ENCODE peak calls at places on chromosome 4, in ten cellular contexts. One of them, this sample, is unnamed.

GRCh38 chr4:53905935-53906377 is 158.4 kb downstream of the CHIC2 start:
- DNase-seq in SK-N-SH: peak; percentile 41
- DNase-seq in epithelial cell of esophagus: peak; percentile 75
- DNase-seq in AG10803: peak; percentile 78
- DNase-seq in bronchial epithelial cell: peak; percentile 62
- DNase-seq in uterus: peak; percentile 51
- DNase-seq in tibial artery: no peak
- DNase-seq in colonic mucosa: peak; percentile 48
- DNase-seq in thoracic aorta: no peak
- DNase-seq in tibial nerve: no peak
- DNase-seq in this sample: peak; percentile 23

GRCh38 chr4:122746485-122746965 is 14.0 kb downstream of the BBS12 start:
- DNase-seq in tibial nerve: no peak
- DNase-seq in bronchial epithelial cell: no peak
- DNase-seq in tibial artery: no peak
- DNase-seq in AG10803: no peak
- DNase-seq in thoracic aorta: no peak
- DNase-seq in epithelial cell of esophagus: no peak
- DNase-seq in colonic mucosa: no peak
- DNase-seq in uterus: no peak
- DNase-seq in SK-N-SH: no peak
- DNase-seq in this sample: no peak

GRCh38 chr4:22483551-22483981 is 32.3 kb downstream of the ADGRA3 start:
- DNase-seq in tibial artery: no peak
- DNase-seq in bronchial epithelial cell: peak; percentile 97
- DNase-seq in AG10803: peak; percentile 66
- DNase-seq in uterus: no peak
- DNase-seq in tibial nerve: no peak
- DNase-seq in thoracic aorta: no peak
- DNase-seq in colonic mucosa: no peak
- DNase-seq in SK-N-SH: no peak
- DNase-seq in epithelial cell of esophagus: peak; percentile 95
- DNase-seq in this sample: no peak

GRCh38 chr4:54484361-54484760 is 173.4 kb upstream of the KIT start:
- DNase-seq in AG10803: no peak
- DNase-seq in tibial artery: no peak
- DNase-seq in epithelial cell of esophagus: peak; percentile 97
- DNase-seq in colonic mucosa: no peak
- DNase-seq in bronchial epithelial cell: peak; percentile 61
- DNase-seq in SK-N-SH: no peak
- DNase-seq in uterus: no peak
- DNase-seq in thoracic aorta: no peak
- DNase-seq in tibial nerve: no peak
- DNase-seq in this sample: no peak

GRCh38 chr4:5166377-5166776 is 115.1 kb downstream of the STK32B start:
- DNase-seq in thoracic aorta: no peak
- DNase-seq in colonic mucosa: no peak
- DNase-seq in bronchial epithelial cell: no peak
- DNase-seq in tibial artery: no peak
- DNase-seq in SK-N-SH: no peak
- DNase-seq in AG10803: no peak
- DNase-seq in uterus: no peak
- DNase-seq in epithelial cell of esophagus: no peak
- DNase-seq in tibial nerve: no peak
- DNase-seq in this sample: no peak

GRCh38 chr4:152962160-152962559 is 26.0 kb downstream of the FHDC1 start:
- DNase-seq in AG10803: no peak
- DNase-seq in tibial nerve: no peak
- DNase-seq in tibial artery: no peak
- DNase-seq in epithelial cell of esophagus: no peak
- DNase-seq in uterus: no peak
- DNase-seq in bronchial epithelial cell: no peak
- DNase-seq in SK-N-SH: no peak
- DNase-seq in thoracic aorta: no peak
- DNase-seq in colonic mucosa: no peak
- DNase-seq in this sample: no peak

GRCh38 chr4:173214231-173214630 is 45.6 kb downstream of the GALNT7 start:
- DNase-seq in tibial nerve: no peak
- DNase-seq in tibial artery: no peak
- DNase-seq in epithelial cell of esophagus: no peak
- DNase-seq in colonic mucosa: no peak
- DNase-seq in thoracic aorta: no peak
- DNase-seq in SK-N-SH: no peak
- DNase-seq in AG10803: no peak
- DNase-seq in bronchial epithelial cell: no peak
- DNase-seq in uterus: no peak
- DNase-seq in this sample: no peak

GRCh38 chr4:12379191-12379590 is 950.5 kb upstream of the HS3ST1 start:
- DNase-seq in thoracic aorta: no peak
- DNase-seq in AG10803: no peak
- DNase-seq in colonic mucosa: no peak
- DNase-seq in uterus: no peak
- DNase-seq in SK-N-SH: no peak
- DNase-seq in epithelial cell of esophagus: no peak
- DNase-seq in tibial nerve: no peak
- DNase-seq in bronchial epithelial cell: no peak
- DNase-seq in tibial artery: no peak
- DNase-seq in this sample: no peak

GRCh38 chr4:100609810-100610209 is 92.0 kb upstream of the EMCN start:
- DNase-seq in colonic mucosa: no peak
- DNase-seq in tibial artery: no peak
- DNase-seq in tibial nerve: no peak
- DNase-seq in bronchial epithelial cell: no peak
- DNase-seq in epithelial cell of esophagus: no peak
- DNase-seq in SK-N-SH: no peak
- DNase-seq in thoracic aorta: no peak
- DNase-seq in uterus: no peak
- DNase-seq in AG10803: no peak
- DNase-seq in this sample: no peak

GRCh38 chr4:97942951-97943350 is 200.3 kb downstream of the STPG2 start:
- DNase-seq in AG10803: no peak
- DNase-seq in epithelial cell of esophagus: peak; percentile 68
- DNase-seq in tibial artery: no peak
- DNase-seq in thoracic aorta: no peak
- DNase-seq in colonic mucosa: no peak
- DNase-seq in uterus: no peak
- DNase-seq in tibial nerve: no peak
- DNase-seq in bronchial epithelial cell: peak; percentile 36
- DNase-seq in SK-N-SH: no peak
- DNase-seq in this sample: no peak

GRCh38 chr4:110630621-110631402 is 7.9 kb upstream of the PITX2 start:
- DNase-seq in bronchial epithelial cell: no peak
- DNase-seq in epithelial cell of esophagus: no peak
- DNase-seq in SK-N-SH: no peak
- DNase-seq in thoracic aorta: no peak
- DNase-seq in AG10803: no peak
- DNase-seq in tibial artery: no peak
- DNase-seq in tibial nerve: no peak
- DNase-seq in colonic mucosa: no peak
- DNase-seq in uterus: no peak
- DNase-seq in this sample: no peak

GRCh38 chr4:181659202-181659601 is 584.0 kb upstream of the TENM3 start:
- DNase-seq in colonic mucosa: no peak
- DNase-seq in epithelial cell of esophagus: no peak
- DNase-seq in bronchial epithelial cell: no peak
- DNase-seq in tibial nerve: no peak
- DNase-seq in uterus: no peak
- DNase-seq in AG10803: peak; percentile 47
- DNase-seq in tibial artery: no peak
- DNase-seq in SK-N-SH: no peak
- DNase-seq in thoracic aorta: no peak
- DNase-seq in this sample: no peak

GRCh38 chr4:92450694-92451093 is 146.9 kb downstream of the GRID2 start:
- DNase-seq in AG10803: no peak
- DNase-seq in uterus: no peak
- DNase-seq in SK-N-SH: no peak
- DNase-seq in epithelial cell of esophagus: no peak
- DNase-seq in tibial artery: no peak
- DNase-seq in tibial nerve: no peak
- DNase-seq in bronchial epithelial cell: no peak
- DNase-seq in colonic mucosa: no peak
- DNase-seq in thoracic aorta: no peak
- DNase-seq in this sample: no peak

GRCh38 chr4:100738388-100739165 is 220.8 kb upstream of the EMCN start:
- DNase-seq in AG10803: peak; percentile 68
- DNase-seq in thoracic aorta: peak; percentile 18
- DNase-seq in epithelial cell of esophagus: peak; percentile 97
- DNase-seq in uterus: peak; percentile 38
- DNase-seq in colonic mucosa: peak; percentile 38
- DNase-seq in bronchial epithelial cell: peak; percentile 99
- DNase-seq in SK-N-SH: no peak
- DNase-seq in tibial artery: peak; percentile 25
- DNase-seq in tibial nerve: no peak
- DNase-seq in this sample: peak; percentile 69

GRCh38 chr4:131054489-131055019 is 1958.6 kb downstream of the C4orf33 start:
- DNase-seq in thoracic aorta: no peak
- DNase-seq in bronchial epithelial cell: peak; percentile 8
- DNase-seq in tibial nerve: no peak
- DNase-seq in uterus: no peak
- DNase-seq in colonic mucosa: no peak
- DNase-seq in AG10803: no peak
- DNase-seq in tibial artery: no peak
- DNase-seq in epithelial cell of esophagus: peak; percentile 40
- DNase-seq in SK-N-SH: no peak
- DNase-seq in this sample: no peak

GRCh38 chr4:26320159-26320452 is 708 bp upstream of the RBPJ start:
- DNase-seq in tibial nerve: no peak
- DNase-seq in thoracic aorta: no peak
- DNase-seq in epithelial cell of esophagus: no peak
- DNase-seq in tibial artery: no peak
- DNase-seq in bronchial epithelial cell: peak; percentile 41
- DNase-seq in AG10803: peak; percentile 39
- DNase-seq in uterus: no peak
- DNase-seq in SK-N-SH: no peak
- DNase-seq in colonic mucosa: no peak
- DNase-seq in this sample: no peak

GRCh38 chr4:57426779-57427395 is 316.7 kb upstream of the IGFBP7 start:
- DNase-seq in AG10803: peak; percentile 68
- DNase-seq in colonic mucosa: peak; percentile 65
- DNase-seq in bronchial epithelial cell: peak; percentile 55
- DNase-seq in SK-N-SH: peak; percentile 66
- DNase-seq in tibial artery: peak; percentile 48
- DNase-seq in uterus: no peak
- DNase-seq in epithelial cell of esophagus: peak; percentile 80
- DNase-seq in thoracic aorta: peak; percentile 6
- DNase-seq in tibial nerve: peak; percentile 21
- DNase-seq in this sample: no peak

GRCh38 chr4:69060651-69061308 is 35.5 kb upstream of the UGT2B7 start:
- DNase-seq in thoracic aorta: no peak
- DNase-seq in colonic mucosa: no peak
- DNase-seq in epithelial cell of esophagus: peak; percentile 21
- DNase-seq in bronchial epithelial cell: no peak
- DNase-seq in tibial nerve: no peak
- DNase-seq in AG10803: no peak
- DNase-seq in SK-N-SH: no peak
- DNase-seq in uterus: no peak
- DNase-seq in tibial artery: no peak
- DNase-seq in this sample: no peak

DNA sequence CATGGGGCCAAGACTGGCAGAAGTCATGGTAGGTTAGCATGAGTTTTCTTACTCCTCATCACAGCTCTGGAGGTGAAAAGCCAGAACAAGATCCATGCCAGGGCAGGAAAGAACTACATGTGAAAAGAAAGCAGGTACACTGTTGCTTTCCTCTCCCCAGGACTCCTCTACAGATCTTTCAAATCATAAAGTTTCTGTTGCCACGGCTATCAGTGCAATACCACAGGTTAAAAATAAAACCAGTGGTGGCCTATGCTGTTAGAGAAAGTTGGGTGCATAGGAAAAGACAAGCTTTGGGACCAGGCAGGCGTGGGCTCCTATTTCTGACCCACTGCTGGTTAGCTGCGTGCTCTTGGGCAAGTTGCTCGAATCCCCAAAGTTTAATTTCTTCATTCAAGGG is 81.4 kb downstream of the SH3RF1 start:
- DNase-seq in tibial nerve: no peak
- DNase-seq in thoracic aorta: no peak
- DNase-seq in colonic mucosa: no peak
- DNase-seq in SK-N-SH: no peak
- DNase-seq in uterus: no peak
- DNase-seq in AG10803: no peak
- DNase-seq in bronchial epithelial cell: no peak
- DNase-seq in tibial artery: no peak
- DNase-seq in epithelial cell of esophagus: no peak
- DNase-seq in this sample: no peak
- H3K4me3 ChIP-seq in tibial nerve: no peak overlapping the region
- H3K4me3 ChIP-seq in thoracic aorta: no peak overlapping the region
- H3K4me3 ChIP-seq in colonic mucosa: no peak overlapping the region
- H3K4me3 ChIP-seq in SK-N-SH: no peak overlapping the region
- H3K4me3 ChIP-seq in uterus: no peak overlapping the region
- H3K4me3 ChIP-seq in AG10803: no peak overlapping the region
- H3K4me3 ChIP-seq in bronchial epithelial cell: no peak overlapping the region
- H3K4me3 ChIP-seq in tibial artery: no peak overlapping the region
- H3K4me3 ChIP-seq in epithelial cell of esophagus: no peak overlapping the region
- H3K4me3 ChIP-seq in this sample: no peak overlapping the region

GRCh38 chr4:2418652-2419571 is at the start of gene CFAP99:
- DNase-seq in uterus: peak; percentile 94
- DNase-seq in AG10803: peak; percentile 92
- DNase-seq in SK-N-SH: peak; percentile 98
- DNase-seq in colonic mucosa: peak; percentile 99
- DNase-seq in tibial nerve: peak; percentile 92
- DNase-seq in epithelial cell of esophagus: peak; percentile 97
- DNase-seq in thoracic aorta: peak; percentile 89
- DNase-seq in tibial artery: peak; percentile 96
- DNase-seq in bronchial epithelial cell: peak; percentile 84
- DNase-seq in this sample: peak; percentile 67
- TF ChIP-seq CTCF in uterus: peak; percentile 19
- TF ChIP-seq CTCF in AG10803: peak; percentile 8
- TF ChIP-seq CTCF in SK-N-SH: peak; percentile 17
- TF ChIP-seq CTCF in colonic mucosa: no peak
- TF ChIP-seq CTCF in tibial nerve: no peak
- TF ChIP-seq CTCF in epithelial cell of esophagus: peak; percentile 11
- TF ChIP-seq CTCF in thoracic aorta: no peak
- TF ChIP-seq CTCF in tibial artery: no peak
- TF ChIP-seq CTCF in bronchial epithelial cell: peak; percentile 1
- TF ChIP-seq CTCF in this sample: no peak

GRCh38 chr4:112895785-112896184 is 153.7 kb upstream of the ANK2 start:
- DNase-seq in tibial artery: no peak
- DNase-seq in thoracic aorta: no peak
- DNase-seq in epithelial cell of esophagus: peak; percentile 50
- DNase-seq in colonic mucosa: no peak
- DNase-seq in bronchial epithelial cell: peak; percentile 22
- DNase-seq in AG10803: peak; percentile 28
- DNase-seq in tibial nerve: no peak
- DNase-seq in uterus: no peak
- DNase-seq in SK-N-SH: no peak
- DNase-seq in this sample: peak; percentile 61
- H3K4me3 ChIP-seq in tibial artery: no peak overlapping the region
- H3K4me3 ChIP-seq in thoracic aorta: peak overlapping the region; percentile 9
- H3K4me3 ChIP-seq in epithelial cell of esophagus: no peak overlapping the region
- H3K4me3 ChIP-seq in colonic mucosa: no peak overlapping the region
- H3K4me3 ChIP-seq in bronchial epithelial cell: no peak overlapping the region
- H3K4me3 ChIP-seq in AG10803: no peak overlapping the region
- H3K4me3 ChIP-seq in tibial nerve: no peak overlapping the region
- H3K4me3 ChIP-seq in uterus: no peak overlapping the region
- H3K4me3 ChIP-seq in SK-N-SH: no peak overlapping the region
- H3K4me3 ChIP-seq in this sample: no peak overlapping the region

DNA sequence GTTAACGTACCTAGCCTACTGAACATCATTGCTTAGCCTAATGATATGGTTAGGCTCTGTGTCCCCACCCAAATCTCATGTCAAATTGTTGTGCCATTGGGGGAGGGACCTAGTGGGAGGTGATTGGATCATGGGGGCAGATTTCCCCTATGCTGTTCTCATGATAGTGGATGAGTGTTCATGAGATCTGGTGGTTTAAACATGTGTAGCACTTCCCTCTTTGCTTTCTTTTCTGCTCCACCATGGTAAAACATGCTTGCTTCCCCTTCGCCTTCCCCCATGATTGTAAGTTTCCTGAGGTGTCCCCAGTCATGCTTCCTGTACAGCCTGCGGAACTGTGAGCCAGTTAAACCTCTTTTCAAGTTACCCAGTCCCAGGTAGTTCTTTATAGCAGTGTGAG is 102.6 kb downstream of the RAPGEF2 start:
- DNase-seq in thoracic aorta: no peak
- DNase-seq in SK-N-SH: no peak
- DNase-seq in AG10803: no peak
- DNase-seq in epithelial cell of esophagus: no peak
- DNase-seq in tibial nerve: no peak
- DNase-seq in bronchial epithelial cell: no peak
- DNase-seq in uterus: no peak
- DNase-seq in colonic mucosa: no peak
- DNase-seq in tibial artery: no peak
- DNase-seq in this sample: no peak
- TF ChIP-seq CTCF in thoracic aorta: no peak
- TF ChIP-seq CTCF in SK-N-SH: no peak
- TF ChIP-seq CTCF in AG10803: no peak
- TF ChIP-seq CTCF in epithelial cell of esophagus: no peak
- TF ChIP-seq CTCF in tibial nerve: no peak
- TF ChIP-seq CTCF in bronchial epithelial cell: no peak
- TF ChIP-seq CTCF in uterus: no peak
- TF ChIP-seq CTCF in colonic mucosa: no peak
- TF ChIP-seq CTCF in tibial artery: no peak
- TF ChIP-seq CTCF in this sample: no peak

This sample was measured in kidney epithelial cell.